ENCODE peak calls at places on chromosomes 2 and 18, in six cellular contexts. One of them, this sample, is unnamed. For H3F3A, the result is how much of the 10 kb centered on the place peaks cover.

GRCh38 chr18:40485318-40485717 is 1469.7 kb upstream of the PIK3C3 start:
- DNase-seq in SK-N-SH: no peak
- DNase-seq in GM23248: peak
- DNase-seq in neural progenitor cell: no peak
- DNase-seq in PC-3: no peak
- DNase-seq in GM23338: no peak
- DNase-seq in this sample: no peak

GRCh38 chr2:152165306-152165705 is 10.3 kb downstream of the STAM2 start:
- DNase-seq in SK-N-SH: no peak
- DNase-seq in PC-3: no peak
- DNase-seq in neural progenitor cell: no peak
- DNase-seq in GM23338: no peak
- DNase-seq in GM23248: no peak
- DNase-seq in this sample: no peak

GRCh38 chr18:55869965-55870585 is 282.1 kb upstream of the TCF4 start:
- DNase-seq in SK-N-SH: no peak
- DNase-seq in GM23338: no peak
- DNase-seq in neural progenitor cell: no peak
- DNase-seq in GM23248: peak
- DNase-seq in PC-3: peak
- DNase-seq in this sample: no peak

GRCh38 chr2:185813707-185814106 is 75.1 kb downstream of the FSIP2 start:
- DNase-seq in neural progenitor cell: no peak
- DNase-seq in GM23248: no peak
- DNase-seq in GM23338: no peak
- DNase-seq in SK-N-SH: no peak
- DNase-seq in PC-3: peak
- DNase-seq in this sample: no peak

GRCh38 chr2:225779829-225780228 is 380.3 kb downstream of the NYAP2 start:
- DNase-seq in neural progenitor cell: no peak
- DNase-seq in SK-N-SH: no peak
- DNase-seq in GM23338: no peak
- DNase-seq in GM23248: peak
- DNase-seq in PC-3: no peak
- DNase-seq in this sample: no peak

GRCh38 chr18:14781671-14782070 is 33.7 kb downstream of the ANKRD30B start:
- DNase-seq in GM23338: no peak
- DNase-seq in PC-3: no peak
- DNase-seq in SK-N-SH: no peak
- DNase-seq in GM23248: no peak
- DNase-seq in neural progenitor cell: no peak
- DNase-seq in this sample: no peak

GRCh38 chr2:142629193-142629592 is 248.3 kb upstream of the KYNU start:
- DNase-seq in SK-N-SH: no peak
- DNase-seq in PC-3: peak
- DNase-seq in GM23248: no peak
- DNase-seq in GM23338: no peak
- DNase-seq in neural progenitor cell: no peak
- DNase-seq in this sample: no peak

GRCh38 chr2:128436498-128437180 is 118.0 kb upstream of the HS6ST1 start:
- DNase-seq in PC-3: no peak
- DNase-seq in SK-N-SH: no peak
- DNase-seq in GM23338: no peak
- DNase-seq in neural progenitor cell: no peak
- DNase-seq in GM23248: peak
- DNase-seq in this sample: no peak

GRCh38 chr2:236162031-236162803 is 6.0 kb downstream of the GBX2 start:
- DNase-seq in SK-N-SH: no peak
- DNase-seq in GM23338: peak
- DNase-seq in GM23248: no peak
- DNase-seq in PC-3: no peak
- DNase-seq in neural progenitor cell: peak
- DNase-seq in this sample: no peak

GRCh38 chr2:238220274-238220891 is 16.9 kb upstream of the ILKAP start:
- DNase-seq in GM23248: no peak
- DNase-seq in PC-3: no peak
- DNase-seq in neural progenitor cell: no peak
- DNase-seq in SK-N-SH: no peak
- DNase-seq in GM23338: no peak
- DNase-seq in this sample: no peak

GRCh38 chr2:172234716-172235661 is 132.3 kb upstream of the DLX2 start:
- DNase-seq in neural progenitor cell: peak
- DNase-seq in SK-N-SH: peak
- DNase-seq in GM23338: peak
- DNase-seq in GM23248: peak
- DNase-seq in PC-3: no peak
- DNase-seq in this sample: no peak

GRCh38 chr18:43620936-43621335 is 343.6 kb upstream of the SYT4 start:
- DNase-seq in neural progenitor cell: peak
- DNase-seq in GM23248: peak
- DNase-seq in PC-3: peak
- DNase-seq in GM23338: peak
- DNase-seq in SK-N-SH: peak
- DNase-seq in this sample: peak

GRCh38 chr2:10004836-10005235 is 38.5 kb upstream of the KLF11 start:
- DNase-seq in PC-3: no peak
- DNase-seq in GM23338: no peak
- DNase-seq in neural progenitor cell: no peak
- DNase-seq in GM23248: no peak
- DNase-seq in SK-N-SH: no peak
- DNase-seq in this sample: no peak

GRCh38 chr2:151102196-151102692 is 159.4 kb downstream of the RBM43 start:
- DNase-seq in GM23338: no peak
- DNase-seq in GM23248: no peak
- DNase-seq in neural progenitor cell: no peak
- DNase-seq in PC-3: no peak
- DNase-seq in SK-N-SH: peak
- DNase-seq in this sample: no peak

GRCh38 chr2:210442457-210442856 is 34.1 kb downstream of the LANCL1 start:
- DNase-seq in GM23338: no peak
- DNase-seq in SK-N-SH: no peak
- DNase-seq in neural progenitor cell: no peak
- DNase-seq in PC-3: no peak
- DNase-seq in GM23248: no peak
- DNase-seq in this sample: no peak

GRCh38 chr18:56298935-56299334 is 339.5 kb downstream of the TXNL1 start:
- DNase-seq in neural progenitor cell: no peak
- DNase-seq in GM23338: peak
- DNase-seq in SK-N-SH: no peak
- DNase-seq in PC-3: peak
- DNase-seq in GM23248: peak
- DNase-seq in this sample: no peak

GRCh38 chr2:236168110-236169067 is at the start of gene GBX2:
- DNase-seq in SK-N-SH: peak
- DNase-seq in neural progenitor cell: peak
- DNase-seq in GM23338: peak
- DNase-seq in GM23248: peak
- DNase-seq in PC-3: peak
- DNase-seq in this sample: no peak

GRCh38 chr2:20421988-20422678 is 24.7 kb upstream of the RHOB start:
- DNase-seq in neural progenitor cell: no peak
- DNase-seq in GM23338: no peak
- DNase-seq in PC-3: peak
- DNase-seq in GM23248: peak
- DNase-seq in SK-N-SH: no peak
- DNase-seq in this sample: no peak

GRCh38 chr2:238359403-238359802 is 39.1 kb downstream of the TRAF3IP1 start:
- DNase-seq in PC-3: no peak
- DNase-seq in neural progenitor cell: no peak
- DNase-seq in SK-N-SH: no peak
- DNase-seq in GM23248: no peak
- DNase-seq in GM23338: no peak
- DNase-seq in this sample: no peak

GRCh38 chr2:108612514-108613183 is 78.4 kb downstream of the LIMS1 start:
- DNase-seq in GM23338: no peak
- DNase-seq in SK-N-SH: no peak
- DNase-seq in GM23248: no peak
- DNase-seq in neural progenitor cell: no peak
- DNase-seq in PC-3: no peak
- DNase-seq in this sample: peak

GRCh38 chr2:51812138-51812866 is 780.4 kb upstream of the NRXN1 start:
- DNase-seq in SK-N-SH: no peak
- DNase-seq in GM23248: peak
- DNase-seq in neural progenitor cell: no peak
- DNase-seq in PC-3: peak
- DNase-seq in GM23338: no peak
- DNase-seq in this sample: no peak

GRCh38 chr2:25920326-25920725 is 42.0 kb upstream of the ASXL2 start:
- DNase-seq in GM23248: peak
- DNase-seq in SK-N-SH: no peak
- DNase-seq in neural progenitor cell: no peak
- DNase-seq in PC-3: no peak
- DNase-seq in GM23338: no peak
- DNase-seq in this sample: no peak

GRCh38 chr2:65366595-65367125 is 65.7 kb downstream of the SPRED2 start:
- DNase-seq in GM23338: no peak
- DNase-seq in neural progenitor cell: no peak
- DNase-seq in PC-3: peak
- DNase-seq in SK-N-SH: no peak
- DNase-seq in GM23248: peak
- DNase-seq in this sample: no peak

GRCh38 chr18:57202881-57203280 is 56.0 kb downstream of the BOD1L2 start:
- DNase-seq in PC-3: no peak
- DNase-seq in neural progenitor cell: no peak
- DNase-seq in SK-N-SH: no peak
- DNase-seq in GM23338: no peak
- DNase-seq in GM23248: no peak
- DNase-seq in this sample: no peak

GRCh38 chr2:105910497-105911238 is 166.0 kb downstream of the NCK2 start:
- DNase-seq in PC-3: no peak
- DNase-seq in neural progenitor cell: no peak
- DNase-seq in GM23248: no peak
- DNase-seq in GM23338: no peak
- DNase-seq in SK-N-SH: no peak
- DNase-seq in this sample: no peak

GRCh38 chr2:97267411-97268074 is 154.6 kb downstream of the ANKRD36 start:
- DNase-seq in GM23248: no peak
- DNase-seq in neural progenitor cell: peak
- DNase-seq in SK-N-SH: no peak
- DNase-seq in GM23338: peak
- DNase-seq in PC-3: peak
- DNase-seq in this sample: peak

GRCh38 chr18:45938488-45938935 is 28.6 kb downstream of the EPG5 start:
- DNase-seq in neural progenitor cell: no peak
- DNase-seq in GM23338: no peak
- DNase-seq in SK-N-SH: no peak
- DNase-seq in GM23248: no peak
- DNase-seq in PC-3: no peak
- DNase-seq in this sample: no peak

DNA sequence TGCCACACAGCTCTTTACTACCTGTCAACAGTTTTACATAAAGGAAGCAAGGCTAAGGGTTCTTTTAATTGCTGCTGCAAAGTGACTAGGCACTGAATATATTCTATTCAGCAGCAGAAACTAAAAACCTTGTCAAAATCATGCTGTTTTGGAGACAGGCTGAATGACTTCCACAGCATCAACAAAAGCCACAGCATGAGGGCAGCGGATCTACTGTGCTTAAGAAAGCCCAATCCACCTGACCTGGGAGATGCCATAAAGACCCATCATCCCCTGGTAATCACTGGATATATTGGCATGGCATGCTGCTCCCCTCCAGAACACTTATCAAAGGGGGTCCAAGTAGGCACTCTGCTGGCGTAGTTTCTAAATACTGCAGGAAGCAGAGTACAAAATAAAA is 715.1 kb upstream of the SLC8A1 start:
- DNase-seq in GM23338: peak
- DNase-seq in GM23248: no peak
- DNase-seq in PC-3: no peak
- DNase-seq in SK-N-SH: no peak
- DNase-seq in neural progenitor cell: peak
- DNase-seq in this sample: no peak
- TF ChIP-seq EZH2phosphoT487 in GM23338: no peak
- TF ChIP-seq EZH2phosphoT487 in GM23248: no peak
- TF ChIP-seq EZH2phosphoT487 in PC-3: no peak
- TF ChIP-seq EZH2phosphoT487 in SK-N-SH: no peak
- TF ChIP-seq EZH2phosphoT487 in neural progenitor cell: no peak
- TF ChIP-seq EZH2phosphoT487 in this sample: no peak

DNA sequence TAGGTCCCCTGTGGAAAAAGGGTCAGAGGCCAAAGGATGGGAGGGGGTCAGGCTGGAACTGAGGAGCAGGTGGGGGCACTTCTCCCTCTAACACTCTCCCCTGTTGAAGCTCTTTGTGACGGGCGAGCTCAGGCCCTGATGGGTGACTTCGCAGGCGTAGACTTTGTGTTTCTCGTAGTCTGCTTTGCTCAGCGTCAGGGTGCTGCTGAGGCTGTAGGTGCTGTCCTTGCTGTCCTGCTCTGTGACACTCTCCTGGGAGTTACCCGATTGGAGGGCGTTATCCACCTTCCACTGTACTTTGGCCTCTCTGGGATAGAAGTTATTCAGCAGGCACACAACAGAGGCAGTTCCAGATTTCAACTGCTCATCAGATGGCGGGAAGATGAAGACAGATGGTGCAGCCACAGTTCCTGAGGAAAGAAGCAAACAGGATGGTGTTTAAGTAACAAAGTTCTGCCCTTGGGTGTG is 165.8 kb downstream of the RPIA start:
- DNase-seq in PC-3: no peak
- DNase-seq in GM23338: no peak
- DNase-seq in neural progenitor cell: no peak
- DNase-seq in GM23248: no peak
- DNase-seq in SK-N-SH: no peak
- DNase-seq in this sample: no peak
- H3F3A ChIP-seq in PC-3: under half
- H3F3A ChIP-seq in GM23338: under half
- H3F3A ChIP-seq in neural progenitor cell: under half
- H3F3A ChIP-seq in GM23248: under half
- H3F3A ChIP-seq in SK-N-SH: under half
- H3F3A ChIP-seq in this sample: under half

GRCh38 chr18:26863122-26863879 is 2.2 kb downstream of the AQP4 start:
- DNase-seq in SK-N-SH: peak
- DNase-seq in PC-3: peak
- DNase-seq in GM23338: peak
- DNase-seq in neural progenitor cell: peak
- DNase-seq in GM23248: peak
- DNase-seq in this sample: no peak
- TF ChIP-seq EZH2phosphoT487 in SK-N-SH: no peak
- TF ChIP-seq EZH2phosphoT487 in PC-3: no peak
- TF ChIP-seq EZH2phosphoT487 in GM23338: no peak
- TF ChIP-seq EZH2phosphoT487 in neural progenitor cell: no peak
- TF ChIP-seq EZH2phosphoT487 in GM23248: no peak
- TF ChIP-seq EZH2phosphoT487 in this sample: no peak

DNA sequence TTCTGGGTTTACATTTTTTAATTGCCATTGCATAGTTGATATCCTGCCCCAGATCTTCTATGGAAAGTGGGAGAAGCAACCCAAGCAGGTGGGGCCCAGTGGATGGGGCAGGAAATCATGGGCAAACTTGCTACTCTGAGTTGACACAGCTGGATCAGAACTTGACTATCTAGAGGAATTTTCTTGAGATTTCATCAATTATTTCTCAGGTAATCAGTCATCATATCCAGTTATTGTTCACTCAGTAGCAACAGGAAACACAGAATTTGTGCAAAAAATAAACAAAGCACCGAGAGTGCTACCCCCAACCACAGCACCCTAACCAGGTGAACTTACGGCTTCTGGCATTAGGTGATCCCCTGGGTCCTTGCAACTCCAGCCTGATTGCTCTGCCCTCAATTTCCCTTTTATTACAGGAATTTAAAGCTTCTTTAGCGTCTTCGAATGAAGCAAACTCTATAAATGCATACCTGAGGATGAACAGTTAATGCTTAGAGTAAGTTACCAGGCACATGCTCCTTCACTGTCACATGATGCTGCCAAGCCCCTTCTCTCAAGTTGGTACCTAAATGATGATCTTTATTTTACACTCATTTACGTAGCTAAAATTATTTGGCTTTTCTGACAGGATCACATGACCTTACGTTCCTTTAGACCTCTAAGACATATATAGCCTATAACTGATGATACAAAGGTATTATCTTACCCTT is 7.8 kb downstream of the NCL start:
- DNase-seq in GM23338: no peak
- DNase-seq in PC-3: no peak
- DNase-seq in neural progenitor cell: no peak
- DNase-seq in GM23248: no peak
- DNase-seq in SK-N-SH: no peak
- DNase-seq in this sample: no peak
- H3F3A ChIP-seq in GM23338: half or more
- H3F3A ChIP-seq in PC-3: half or more
- H3F3A ChIP-seq in neural progenitor cell: half or more
- H3F3A ChIP-seq in GM23248: half or more
- H3F3A ChIP-seq in SK-N-SH: half or more
- H3F3A ChIP-seq in this sample: half or more